ENCODE peak calls at places on chromosomes 3 and 15, in eight cellular contexts. Z is HepG2, C is kidney epithelial cell, N is EL, R is brain microvascular endothelial cell, G is lung, D is head of caudate nucleus, K is fibroblast of pulmonary artery. Y is an unnamed sample.

GRCh38 chr3:99543796-99544195 is 94.6 kb upstream of the COL8A1 start:
- DNase-seq in Z (no peak), K (no peak), N (peak; percentile 26), G (no peak), D (no peak), C (no peak), R (no peak), Y (no peak)

GRCh38 chr3:30319713-30320112 is 286.7 kb upstream of the TGFBR2 start:
- DNase-seq in R (peak; percentile 49), D (no peak), K (peak; percentile 66), Z (peak; percentile 71), C (no peak), N (peak; percentile 78), G (peak; percentile 34), Y (no peak)

GRCh38 chr3:52090620-52091468 is 34.5 kb upstream of the DUSP7 start:
- DNase-seq in C (no peak), G (no peak), D (no peak), R (no peak), N (no peak), K (no peak), Z (no peak), Y (no peak)

GRCh38 chr3:99972380-99973104 is 141.8 kb downstream of the FILIP1L start:
- DNase-seq in Z (no peak), D (no peak), N (no peak), K (no peak), C (no peak), R (no peak), G (no peak), Y (no peak)

GRCh38 chr15:89450076-89451006 is 46.0 kb downstream of the RHCG start:
- DNase-seq in Z (no peak), C (no peak), K (no peak), G (no peak), R (no peak), N (no peak), D (no peak), Y (no peak)

GRCh38 chr15:63922551-63923315 is 89.0 kb upstream of the HERC1 start:
- DNase-seq in Z (no peak), K (no peak), R (no peak), G (no peak), N (no peak), D (no peak), C (no peak), Y (no peak)

GRCh38 chr3:312170-312569 is 115.6 kb downstream of the CHL1 start:
- DNase-seq in K (no peak), N (no peak), G (no peak), Z (no peak), C (no peak), R (no peak), D (no peak), Y (no peak)

GRCh38 chr3:32280262-32280910 is 41.9 kb downstream of the CMTM8 start:
- DNase-seq in K (no peak), G (no peak), D (no peak), Z (no peak), N (no peak), R (no peak), C (no peak), Y (no peak)

GRCh38 chr15:65680544-65680943 is 58.8 kb downstream of the SLC24A1 start:
- DNase-seq in C (no peak), N (no peak), K (no peak), G (no peak), R (no peak), Z (no peak), D (no peak), Y (no peak)

GRCh38 chr15:70867911-70868467 is 14.0 kb upstream of the LARP6 start:
- DNase-seq in G (no peak), N (peak; percentile 30), R (no peak), C (no peak), K (peak; percentile 93), Z (no peak), D (no peak), Y (no peak)

GRCh38 chr3:151873433-151873832 is at the start of gene SUCNR1:
- DNase-seq in N (no peak), G (no peak), Z (no peak), K (no peak), C (no peak), R (no peak), D (no peak), Y (peak; percentile 63)

Y was measured in GF-D8.